ENCODE peak calls at places on chromosomes 6 and 20, in four cellular contexts. K is endodermal cell; I is activated naive CD8-positive, alpha-beta T cell treated with anti-CD3 and anti-CD28 coated beads, Interleukin-2, amount 50 U/mL, for 24 hours; E is WTC11. Q is an unnamed sample.

GRCh38 chr20:58403272-58403671 is 14.2 kb downstream of the VAPB start:
- DNase-seq in E (no peak), I (no peak), K (no peak), Q (no peak)

GRCh38 chr6:130890531-130890950 is 63.3 kb downstream of the SMLR1 start:
- DNase-seq in K (no peak), I (no peak), E (no peak), Q (peak)

GRCh38 chr20:35515341-35515740 is 14.1 kb downstream of the C20orf173 start:
- DNase-seq in K (no peak), I (no peak), E (no peak), Q (no peak)

GRCh38 chr20:53448875-53449274 is 144.8 kb downstream of the ZNF217 start:
- DNase-seq in E (no peak), K (no peak), I (no peak), Q (no peak)

GRCh38 chr6:99491159-99491558 is 24.1 kb downstream of the USP45 start:
- DNase-seq in I (no peak), E (no peak), K (no peak), Q (no peak)

GRCh38 chr20:25011831-25012241 is 19.3 kb upstream of the APMAP start:
- DNase-seq in E (no peak), K (peak), I (no peak), Q (no peak)

GRCh38 chr6:82118150-82118562 is 129.4 kb downstream of the IBTK start:
- DNase-seq in E (no peak), K (no peak), I (no peak), Q (no peak)

GRCh38 chr6:89637960-89638319 is 607 bp downstream of the LYRM2 start:
- DNase-seq in E (no peak), K (no peak), I (no peak), Q (no peak)

GRCh38 chr6:912871-913663 is 220.1 kb upstream of the EXOC2 start:
- DNase-seq in K (peak), E (peak), I (no peak), Q (no peak)

GRCh38 chr20:62362991-62363919 is 3.9 kb downstream of the LAMA5 start:
- DNase-seq in K (peak), I (no peak), E (peak), Q (no peak)

GRCh38 chr6:149910721-149911151 is 12.2 kb downstream of the RAET1G start:
- DNase-seq in E (no peak), I (no peak), K (peak), Q (no peak)

GRCh38 chr6:134663356-134663755 is 286.5 kb downstream of the ALDH8A1 start:
- DNase-seq in K (no peak), I (no peak), E (no peak), Q (no peak)

GRCh38 chr6:167877994-167878779 is 51.5 kb downstream of the AFDN start:
- DNase-seq in K (no peak), E (no peak), I (no peak), Q (no peak)

GRCh38 chr6:157184202-157185015 is 138.9 kb downstream of the TMEM242 start:
- DNase-seq in E (peak), K (peak), I (peak), Q (peak)

GRCh38 chr6:13404115-13404891 is 76.0 kb upstream of the TBC1D7 start:
- DNase-seq in K (no peak), E (no peak), I (no peak), Q (peak)

GRCh38 chr6:152293404-152293803 is 343.8 kb downstream of the SYNE1 start:
- DNase-seq in K (no peak), I (no peak), E (no peak), Q (no peak)

GRCh38 chr6:10855233-10855632 is 16.9 kb upstream of the MAK start:
- DNase-seq in I (no peak), K (no peak), E (no peak), Q (no peak)

GRCh38 chr6:166304106-166304505 is 4.1 kb downstream of the PRR18 start:
- DNase-seq in I (no peak), E (no peak), K (no peak), Q (no peak)

GRCh38 chr6:35663447-35664235 is 25.1 kb downstream of the FKBP5 start:
- DNase-seq in E (no peak), I (no peak), K (no peak), Q (peak)

GRCh38 chr6:28542440-28543293 is 17.0 kb downstream of the GPX5 start:
- DNase-seq in K (peak), E (peak), I (peak), Q (peak)

GRCh38 chr6:97361286-97361685 is 78.3 kb upstream of the MMS22L start:
- DNase-seq in K (no peak), I (no peak), E (no peak), Q (no peak)

GRCh38 chr20:44075191-44075949 is 111.6 kb downstream of the JPH2 start:
- DNase-seq in K (no peak), E (no peak), I (no peak), Q (no peak)

GRCh38 chr20:36646678-36647077 is 682 bp upstream of the SLA2 start:
- DNase-seq in K (no peak), I (no peak), E (no peak), Q (no peak)

GRCh38 chr20:46709459-46710148 is at the start of gene SLC2A10:
- DNase-seq in E (peak), K (peak), I (no peak), Q (peak)

GRCh38 chr6:34638834-34639736 is 57.5 kb downstream of the ILRUN start:
- DNase-seq in E (no peak), I (no peak), K (no peak), Q (no peak)

GRCh38 chr6:89412071-89413005 is at the start of gene RRAGD:
- DNase-seq in I (peak), K (peak), E (peak), Q (peak)

GRCh38 chr20:47440857-47441773 is 60.6 kb upstream of the NCOA3 start:
- DNase-seq in I (no peak), K (no peak), E (no peak), Q (peak)